ENCODE peak calls at places on chromosomes 12 and 14, in four cellular contexts. One of them, this sample, is unnamed.

GRCh38 chr12:32302218-32302826 is 97.0 kb upstream of the FGD4 start:
- DNase-seq in choroid plexus epithelial cell: peak
- DNase-seq in ovary: no peak
- DNase-seq in hepatocyte: peak
- DNase-seq in this sample: peak

GRCh38 chr14:74502236-74503019 is 8.9 kb downstream of the ISCA2 start:
- DNase-seq in choroid plexus epithelial cell: peak
- DNase-seq in hepatocyte: peak
- DNase-seq in ovary: no peak
- DNase-seq in this sample: peak

GRCh38 chr12:75724913-75725312 is 213.5 kb upstream of the KRR1 start:
- DNase-seq in ovary: no peak
- DNase-seq in choroid plexus epithelial cell: peak
- DNase-seq in hepatocyte: peak
- DNase-seq in this sample: peak

GRCh38 chr12:70242695-70243509 is at the start of gene CNOT2:
- DNase-seq in choroid plexus epithelial cell: peak
- DNase-seq in hepatocyte: peak
- DNase-seq in ovary: peak
- DNase-seq in this sample: peak

GRCh38 chr14:100898935-100899840 is 4.3 kb downstream of the RTL1 start:
- DNase-seq in choroid plexus epithelial cell: peak
- DNase-seq in ovary: peak
- DNase-seq in hepatocyte: peak
- DNase-seq in this sample: no peak

GRCh38 chr12:93664573-93665138 is 12.5 kb upstream of the CRADD start:
- DNase-seq in ovary: no peak
- DNase-seq in choroid plexus epithelial cell: peak
- DNase-seq in hepatocyte: no peak
- DNase-seq in this sample: peak

GRCh38 chr12:58915634-58916033 is 4.7 kb downstream of the LRIG3 start:
- DNase-seq in ovary: peak
- DNase-seq in choroid plexus epithelial cell: peak
- DNase-seq in hepatocyte: peak
- DNase-seq in this sample: peak

GRCh38 chr14:21300892-21301291 is 21.0 kb downstream of the RPGRIP1 start:
- DNase-seq in choroid plexus epithelial cell: peak
- DNase-seq in hepatocyte: peak
- DNase-seq in ovary: no peak
- DNase-seq in this sample: no peak

GRCh38 chr14:95445161-95445560 is 71.3 kb downstream of the SYNE3 start:
- DNase-seq in choroid plexus epithelial cell: no peak
- DNase-seq in hepatocyte: no peak
- DNase-seq in ovary: no peak
- DNase-seq in this sample: no peak

GRCh38 chr12:12983420-12984035 is 16.5 kb downstream of the HEBP1 start:
- DNase-seq in hepatocyte: peak
- DNase-seq in ovary: no peak
- DNase-seq in choroid plexus epithelial cell: peak
- DNase-seq in this sample: peak

GRCh38 chr14:34461334-34462131 is 507 bp downstream of the SPTSSA start:
- DNase-seq in hepatocyte: peak
- DNase-seq in choroid plexus epithelial cell: peak
- DNase-seq in ovary: peak
- DNase-seq in this sample: peak

GRCh38 chr12:132218915-132219314 is 74.7 kb downstream of the NOC4L start:
- DNase-seq in choroid plexus epithelial cell: peak
- DNase-seq in hepatocyte: no peak
- DNase-seq in ovary: no peak
- DNase-seq in this sample: peak

GRCh38 chr12:113860950-113861349 is 105.2 kb downstream of the RBM19 start:
- DNase-seq in choroid plexus epithelial cell: peak
- DNase-seq in hepatocyte: peak
- DNase-seq in ovary: no peak
- DNase-seq in this sample: peak

GRCh38 chr14:102500190-102500661 is 9.3 kb downstream of the ANKRD9 start:
- DNase-seq in hepatocyte: peak
- DNase-seq in choroid plexus epithelial cell: peak
- DNase-seq in ovary: no peak
- DNase-seq in this sample: no peak

GRCh38 chr14:32259368-32260013 is 56.4 kb upstream of the RNU6-8 start:
- DNase-seq in hepatocyte: peak
- DNase-seq in ovary: no peak
- DNase-seq in choroid plexus epithelial cell: peak
- DNase-seq in this sample: peak

GRCh38 chr12:26523708-26524150 is 309.3 kb downstream of the ITPR2 start:
- DNase-seq in ovary: peak
- DNase-seq in hepatocyte: peak
- DNase-seq in choroid plexus epithelial cell: peak
- DNase-seq in this sample: peak

GRCh38 chr12:31117203-31118011 is 43.7 kb downstream of the DDX11 start:
- DNase-seq in ovary: peak
- DNase-seq in choroid plexus epithelial cell: peak
- DNase-seq in hepatocyte: peak
- DNase-seq in this sample: peak

GRCh38 chr14:101022121-101022520 is 118.6 kb upstream of the RTL1 start:
- DNase-seq in ovary: peak
- DNase-seq in choroid plexus epithelial cell: no peak
- DNase-seq in hepatocyte: no peak
- DNase-seq in this sample: no peak

GRCh38 chr12:115155665-115156645 is 472.0 kb upstream of the TBX3 start:
- DNase-seq in ovary: no peak
- DNase-seq in choroid plexus epithelial cell: peak
- DNase-seq in hepatocyte: no peak
- DNase-seq in this sample: peak

GRCh38 chr14:93691042-93691780 is 97.1 kb downstream of the PRIMA1 start:
- DNase-seq in hepatocyte: no peak
- DNase-seq in choroid plexus epithelial cell: no peak
- DNase-seq in ovary: no peak
- DNase-seq in this sample: no peak

GRCh38 chr14:103382375-103382774 is 2.8 kb upstream of the MARK3 start:
- DNase-seq in ovary: no peak
- DNase-seq in choroid plexus epithelial cell: peak
- DNase-seq in hepatocyte: peak
- DNase-seq in this sample: peak

GRCh38 chr12:94849411-94849976 is 154.0 kb downstream of the NDUFA12 start:
- DNase-seq in hepatocyte: no peak
- DNase-seq in ovary: no peak
- DNase-seq in choroid plexus epithelial cell: no peak
- DNase-seq in this sample: no peak

GRCh38 chr12:3077572-3078081 is 448 bp downstream of the TSPAN9 start:
- DNase-seq in ovary: peak
- DNase-seq in hepatocyte: peak
- DNase-seq in choroid plexus epithelial cell: peak
- DNase-seq in this sample: peak

GRCh38 chr12:2353691-2354090 is 300.9 kb downstream of the CACNA1C start:
- DNase-seq in hepatocyte: no peak
- DNase-seq in ovary: no peak
- DNase-seq in choroid plexus epithelial cell: no peak
- DNase-seq in this sample: no peak

GRCh38 chr12:12890815-12891645 is at the start of gene GPRC5A:
- DNase-seq in ovary: peak
- DNase-seq in hepatocyte: peak
- DNase-seq in choroid plexus epithelial cell: peak
- DNase-seq in this sample: peak

DNA sequence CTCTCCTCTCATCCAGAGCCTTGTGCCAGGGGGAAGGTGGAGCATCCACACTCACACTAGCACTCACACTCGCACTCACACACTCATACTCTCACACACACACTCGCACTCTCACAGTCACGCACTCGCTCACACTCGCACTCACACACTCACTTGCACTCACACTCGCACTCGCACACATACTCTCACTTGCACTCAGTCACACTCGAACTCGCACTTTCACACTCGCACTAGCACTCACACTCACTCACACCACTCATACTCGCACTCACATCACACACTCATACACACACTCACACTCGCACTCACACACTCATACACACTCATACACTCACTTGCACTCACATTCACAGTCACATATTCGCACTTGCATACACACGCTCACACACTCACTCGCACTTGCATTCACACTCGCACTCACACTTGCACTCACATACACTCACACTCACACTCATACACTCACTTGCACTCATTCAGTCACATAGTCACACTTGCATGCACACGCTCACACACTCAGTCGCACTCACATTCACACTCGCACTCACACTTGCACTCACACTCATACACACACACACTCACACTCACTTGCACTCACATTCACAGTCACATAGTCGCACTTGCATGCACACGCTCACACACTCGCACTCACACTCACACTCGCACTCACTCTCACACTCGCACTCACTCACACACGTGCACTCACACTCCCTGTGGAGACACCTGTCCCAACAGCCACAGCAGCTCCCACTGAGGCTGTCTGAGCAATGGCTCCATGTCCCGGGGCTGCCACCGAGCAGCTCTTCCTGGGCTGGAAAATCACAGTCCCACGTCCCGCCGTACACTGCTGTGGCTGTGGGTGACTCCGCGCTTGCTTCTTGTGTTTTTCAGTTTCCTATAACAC is 12.3 kb upstream of the RIMBP2 start:
- DNase-seq in hepatocyte: no peak
- DNase-seq in choroid plexus epithelial cell: no peak
- DNase-seq in ovary: no peak
- DNase-seq in this sample: no peak
- TF ChIP-seq CTCF in hepatocyte: no peak
- TF ChIP-seq CTCF in choroid plexus epithelial cell: no peak
- TF ChIP-seq CTCF in ovary: no peak
- TF ChIP-seq CTCF in this sample: no peak

DNA sequence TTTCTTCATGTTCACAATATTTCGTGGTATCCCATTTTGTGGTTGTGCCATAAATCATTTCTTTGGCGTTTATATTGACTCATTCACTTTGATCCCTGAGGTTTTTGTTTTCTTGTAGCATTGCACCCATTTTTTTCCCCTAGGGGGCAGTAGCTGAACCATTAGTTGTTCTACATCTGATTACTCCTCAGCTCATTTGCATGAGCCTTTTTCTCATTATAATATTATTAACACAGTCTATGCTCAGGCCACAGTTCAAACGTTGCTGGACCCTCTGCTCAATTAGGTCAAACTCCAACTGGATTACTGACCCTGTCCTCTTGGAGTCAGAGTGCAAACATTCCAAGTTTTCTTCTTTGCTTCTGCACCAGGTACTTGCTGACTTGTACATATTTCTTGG is 475.4 kb upstream of the SEL1L start:
- DNase-seq in choroid plexus epithelial cell: no peak
- DNase-seq in ovary: no peak
- DNase-seq in hepatocyte: peak
- DNase-seq in this sample: peak
- TF ChIP-seq CTCF in choroid plexus epithelial cell: no peak
- TF ChIP-seq CTCF in ovary: no peak
- TF ChIP-seq CTCF in hepatocyte: peak
- TF ChIP-seq CTCF in this sample: peak

DNA sequence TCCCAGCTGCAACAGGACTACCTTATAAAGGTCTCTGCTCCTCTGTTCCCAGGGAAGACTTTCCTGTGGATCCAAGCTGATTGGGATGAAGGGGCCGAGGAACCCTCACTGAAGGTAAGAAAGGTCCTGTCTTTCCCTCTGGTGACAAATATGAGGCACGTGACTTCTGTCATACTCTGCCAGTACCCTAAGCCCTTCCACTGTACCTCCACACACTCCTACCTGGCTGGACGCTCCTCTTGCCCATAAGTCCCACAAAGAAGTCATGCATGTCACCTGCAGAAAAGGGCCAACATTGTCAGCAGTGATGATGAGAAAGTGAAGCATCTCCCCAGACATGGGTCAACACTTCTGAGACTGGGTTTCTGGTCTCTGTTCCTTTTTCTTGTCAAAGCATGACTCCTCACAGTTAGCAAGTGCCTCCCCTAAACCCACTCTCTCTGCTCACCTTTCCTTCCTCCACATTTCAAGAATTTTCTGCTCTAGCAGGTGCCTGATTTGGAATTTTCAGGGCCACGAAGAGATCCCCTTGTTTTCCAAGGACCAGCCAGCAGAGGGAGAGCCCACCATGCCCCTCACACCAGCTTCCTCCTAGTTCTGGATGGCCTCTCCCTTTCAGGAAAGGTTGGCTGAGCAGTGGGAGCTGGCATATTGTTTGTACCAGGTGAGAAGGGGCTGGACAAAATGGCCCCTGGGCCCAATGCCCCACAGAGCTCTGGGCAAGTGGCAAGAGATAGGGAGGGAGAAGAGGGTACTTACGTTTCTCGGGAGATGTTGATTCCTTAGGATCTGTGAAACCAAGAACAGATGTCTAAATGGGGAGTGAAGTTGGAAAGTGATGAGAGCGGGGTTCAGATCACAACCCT is 3.5 kb downstream of the TAC3 start:
- DNase-seq in ovary: no peak
- DNase-seq in hepatocyte: no peak
- DNase-seq in choroid plexus epithelial cell: no peak
- DNase-seq in this sample: no peak
- TF ChIP-seq CTCF in ovary: no peak
- TF ChIP-seq CTCF in hepatocyte: no peak
- TF ChIP-seq CTCF in choroid plexus epithelial cell: peak
- TF ChIP-seq CTCF in this sample: no peak

GRCh38 chr14:96590190-96590860 is 88.1 kb downstream of the PAPOLA start:
- DNase-seq in ovary: no peak
- DNase-seq in choroid plexus epithelial cell: no peak
- DNase-seq in hepatocyte: no peak
- DNase-seq in this sample: no peak

GRCh38 chr14:96588410-96589249 is 86.4 kb downstream of the PAPOLA start:
- DNase-seq in hepatocyte: no peak
- DNase-seq in ovary: no peak
- DNase-seq in choroid plexus epithelial cell: no peak
- DNase-seq in this sample: no peak

GRCh38 chr14:96594961-96595360 is 92.8 kb downstream of the PAPOLA start:
- DNase-seq in choroid plexus epithelial cell: no peak
- DNase-seq in hepatocyte: no peak
- DNase-seq in ovary: no peak
- DNase-seq in this sample: no peak

GRCh38 chr14:96589577-96589976 is 87.4 kb downstream of the PAPOLA start:
- DNase-seq in choroid plexus epithelial cell: no peak
- DNase-seq in ovary: no peak
- DNase-seq in hepatocyte: no peak
- DNase-seq in this sample: no peak

DNA sequence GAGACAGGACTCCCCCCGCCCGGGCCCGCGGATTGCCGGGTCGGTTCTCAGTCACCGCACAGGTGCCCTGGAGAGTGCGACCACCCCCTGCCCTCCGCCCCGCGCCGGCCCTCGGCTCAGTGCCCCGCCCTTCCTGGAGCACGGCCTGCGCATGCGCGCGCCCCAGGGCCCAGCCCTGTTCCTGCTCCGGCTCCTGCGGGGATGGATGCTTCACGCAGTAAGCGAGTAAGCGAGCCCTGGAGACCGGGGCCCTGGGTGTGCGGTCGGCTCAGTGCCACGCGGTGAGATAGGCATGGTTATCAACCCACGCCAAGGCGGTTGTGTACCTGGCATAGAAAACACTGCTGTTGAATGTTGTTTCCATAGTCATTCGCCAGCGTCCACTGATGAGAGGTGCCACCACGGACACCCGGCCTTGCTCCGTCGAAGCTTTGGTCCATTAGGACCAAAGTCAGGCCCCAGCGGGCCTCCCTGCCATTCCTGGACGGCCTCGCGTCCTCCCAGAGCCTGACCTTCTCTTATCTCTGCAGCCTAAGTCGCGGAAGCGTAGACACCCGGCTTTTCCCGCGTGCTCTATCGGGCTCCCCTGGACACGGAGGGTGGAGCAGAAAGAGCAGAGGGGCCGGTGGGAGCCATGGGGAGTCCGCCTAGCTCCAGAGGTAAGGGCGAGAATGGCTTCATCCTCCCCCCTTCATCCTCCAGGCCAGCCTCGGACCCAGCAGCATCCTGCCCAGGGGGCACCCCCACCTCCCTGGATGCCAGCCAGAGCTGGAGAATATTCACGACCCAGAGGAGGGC is 90.6 kb downstream of the PAPOLA start:
- DNase-seq in ovary: no peak
- DNase-seq in choroid plexus epithelial cell: peak
- DNase-seq in hepatocyte: no peak
- DNase-seq in this sample: no peak
- TF ChIP-seq CTCF in ovary: no peak
- TF ChIP-seq CTCF in choroid plexus epithelial cell: no peak
- TF ChIP-seq CTCF in hepatocyte: no peak
- TF ChIP-seq CTCF in this sample: no peak